ENCODE peak calls at places on chromosomes 16 and 17, in seven cellular contexts. I is K562, S is HCT116, N is GM12878, L is HepG2, Q is SK-N-SH, U is H1. M is an unnamed sample.
A peak's percentile ranks its signal among the peaks of the same experiment; 100 is the strongest.

GRCh38 chr17:30113213-30113612 is 3.4 kb upstream of the NSRP1 start:
- DNase-seq in S (no peak), I (no peak), N (peak; percentile 56), L (peak; percentile 13), Q (no peak), U (no peak), M (no peak)

GRCh38 chr16:54125751-54126655 is 160.6 kb downstream of the IRX3 start:
- DNase-seq in N (no peak), S (no peak), L (no peak), U (no peak), I (no peak), Q (no peak), M (no peak)

GRCh38 chr17:76599699-76600460 is 14.2 kb upstream of the ST6GALNAC2 start:
- DNase-seq in Q (no peak), U (no peak), N (no peak), S (no peak), L (no peak), I (no peak), M (no peak)

GRCh38 chr17:19024101-19025078 is 19.8 kb upstream of the FAM83G start:
- DNase-seq in Q (no peak), U (no peak), L (no peak), N (no peak), I (no peak), S (no peak), M (peak; percentile 16)

GRCh38 chr16:49281843-49282642 is 405 bp upstream of the CBLN1 start:
- DNase-seq in U (peak; percentile 96), S (no peak), Q (peak; percentile 100), L (no peak), I (peak; percentile 92), N (no peak), M (peak; percentile 94)

GRCh38 chr16:31874354-31875111 is 926 bp downstream of the ZNF267 start:
- DNase-seq in I (peak; percentile 55), N (peak; percentile 82), S (no peak), L (peak; percentile 48), Q (peak; percentile 38), U (no peak), M (peak; percentile 37)

GRCh38 chr16:81181013-81181720 is 57.3 kb upstream of the BCO1 start:
- DNase-seq in S (peak; percentile 93), U (peak; percentile 81), L (peak; percentile 98), N (no peak), I (peak; percentile 90), Q (no peak), M (peak; percentile 97)

GRCh38 chr16:85551319-85551978 is 61.7 kb upstream of the GSE1 start:
- DNase-seq in I (peak; percentile 45), U (peak; percentile 48), N (no peak), S (no peak), Q (no peak), L (no peak), M (no peak)

GRCh38 chr17:38741853-38742421 is 6.2 kb downstream of the PCGF2 start:
- DNase-seq in S (no peak), L (no peak), I (no peak), U (no peak), Q (peak; percentile 65), N (no peak), M (peak; percentile 58)

GRCh38 chr16:57994778-57995177 is 5.7 kb downstream of the ZNF319 start:
- DNase-seq in U (no peak), L (peak; percentile 44), I (peak; percentile 86), N (no peak), S (peak; percentile 37), Q (peak; percentile 64), M (no peak)

GRCh38 chr16:23996258-23996955 is 160.6 kb downstream of the PRKCB start:
- DNase-seq in S (no peak), U (no peak), N (no peak), L (no peak), I (no peak), Q (no peak), M (no peak)

GRCh38 chr16:48607056-48607825 is 2.7 kb downstream of the N4BP1 start:
- DNase-seq in L (no peak), U (no peak), Q (no peak), I (no peak), N (no peak), S (no peak), M (peak; percentile 68)

GRCh38 chr16:4654387-4654901 is 29.8 kb downstream of the MGRN1 start:
- DNase-seq in N (no peak), S (no peak), I (no peak), L (no peak), Q (no peak), U (no peak), M (no peak)

GRCh38 chr17:69060835-69061234 is at the start of gene ABCA9:
- DNase-seq in Q (no peak), L (no peak), I (no peak), S (no peak), U (no peak), N (no peak), M (no peak)

GRCh38 chr16:58472266-58472665 is 27.7 kb upstream of the NDRG4 start:
- DNase-seq in Q (no peak), L (no peak), I (no peak), S (no peak), U (no peak), N (no peak), M (no peak)

GRCh38 chr16:49026566-49026965 is 255.1 kb downstream of the CBLN1 start:
- DNase-seq in S (no peak), I (no peak), Q (no peak), U (no peak), L (no peak), N (no peak), M (no peak)

GRCh38 chr17:32267690-32268205 is 2.1 kb downstream of the RHBDL3 start:
- DNase-seq in I (no peak), L (no peak), N (no peak), Q (no peak), U (peak; percentile 56), S (no peak), M (no peak)

GRCh38 chr16:68251812-68252211 is 6.6 kb downstream of the PLA2G15 start:
- DNase-seq in U (no peak), S (no peak), L (no peak), Q (no peak), I (no peak), N (no peak), M (no peak)

GRCh38 chr17:55167024-55167721 is 97.6 kb upstream of the HLF start:
- DNase-seq in I (no peak), S (no peak), L (no peak), Q (no peak), N (no peak), U (no peak), M (no peak)

GRCh38 chr17:80779961-80780380 is 211.7 kb upstream of the CHMP6 start:
- DNase-seq in I (no peak), L (no peak), N (no peak), U (no peak), Q (peak; percentile 77), S (no peak), M (no peak)

GRCh38 chr17:67139784-67140665 is 95.7 kb downstream of the CACNG1 start:
- DNase-seq in L (peak; percentile 19), N (no peak), S (no peak), U (no peak), I (peak; percentile 23), Q (no peak), M (no peak)

GRCh38 chr17:79925242-79925957 is 86.2 kb upstream of the CBX4 start:
- DNase-seq in Q (no peak), L (no peak), N (no peak), I (no peak), U (no peak), S (no peak), M (peak; percentile 66)

GRCh38 chr17:10155334-10156081 is 42.9 kb downstream of the GAS7 start:
- DNase-seq in N (no peak), U (no peak), L (no peak), S (no peak), I (no peak), Q (no peak), M (no peak)
- TF ChIP-seq JUND in N (no peak), U (no peak), L (no peak), S (no peak), I (no peak), Q (no peak), M (no peak)

GRCh38 chr17:81978901-81979298 is 1.5 kb downstream of the ASPSCR1 start:
- DNase-seq in I (no peak), U (no peak), S (no peak), N (no peak), Q (no peak), L (no peak), M (no peak)

GRCh38 chr17:81973432-81973831 is 4.0 kb upstream of the ASPSCR1 start:
- DNase-seq in U (no peak), N (no peak), L (no peak), I (no peak), S (no peak), Q (no peak), M (no peak)

GRCh38 chr17:81977211-81978091 is at the start of gene ASPSCR1:
- DNase-seq in U (peak; percentile 93), N (peak; percentile 34), L (peak; percentile 80), S (peak; percentile 86), Q (peak; percentile 99), I (peak; percentile 91), M (peak; percentile 78)

GRCh38 chr17:81980122-81980521 is 2.7 kb downstream of the ASPSCR1 start:
- DNase-seq in Q (no peak), U (no peak), L (no peak), I (no peak), S (no peak), N (no peak), M (no peak)

GRCh38 chr17:81976332-81977210 is 858 bp upstream of the ASPSCR1 start:
- DNase-seq in L (no peak), I (peak; percentile 65), U (peak; percentile 62), S (no peak), Q (no peak), N (no peak), M (no peak)
- TF ChIP-seq JUND in L (no peak), I (no peak), U (no peak), S (no peak), Q (no peak), N (no peak), M (no peak)

GRCh38 chr17:28541439-28541838 is 11.0 kb downstream of the UNC119 start:
- DNase-seq in Q (no peak), N (no peak), S (no peak), L (no peak), I (no peak), U (no peak), M (no peak)
- TF ChIP-seq JUND in Q (no peak), N (no peak), S (no peak), L (no peak), I (no peak), U (no peak), M (no peak)

GRCh38 chr16:3589991-3590701 is 12.9 kb upstream of the NLRC3 start:
- DNase-seq in Q (no peak), I (no peak), N (no peak), S (no peak), L (no peak), U (no peak), M (no peak)

GRCh38 chr16:3590736-3591435 is 13.7 kb upstream of the NLRC3 start:
- DNase-seq in L (no peak), I (no peak), N (no peak), S (no peak), Q (no peak), U (no peak), M (no peak)

GRCh38 chr16:3592559-3592958 is 15.4 kb upstream of the NLRC3 start:
- DNase-seq in S (no peak), I (no peak), Q (no peak), L (no peak), N (no peak), U (no peak), M (no peak)

GRCh38 chr16:3591436-3591803 is 14.2 kb upstream of the NLRC3 start:
- DNase-seq in I (no peak), L (no peak), U (no peak), S (no peak), Q (no peak), N (no peak), M (no peak)

GRCh38 chr16:3591991-3592390 is 14.8 kb upstream of the NLRC3 start:
- DNase-seq in I (no peak), N (no peak), Q (no peak), S (no peak), L (no peak), U (no peak), M (no peak)
- TF ChIP-seq JUND in I (no peak), N (no peak), Q (no peak), S (no peak), L (no peak), U (no peak), M (no peak)